ENCODE peak calls at places on chromosomes 11 and 22, in four cellular contexts. A is brain microvascular endothelial cell, M is breast epithelium, U is hepatocyte. K is an unnamed sample.
A peak's percentile ranks its signal among the peaks of the same experiment; 100 is the strongest.

GRCh38 chr22:42925598-42925997 is 68.5 kb upstream of the ARFGAP3 start:
- DNase-seq in M (no peak), A (no peak), U (no peak), K (no peak)

GRCh38 chr11:75849917-75850316 is 34.9 kb downstream of the UVRAG start:
- DNase-seq in M (no peak), U (no peak), A (no peak), K (no peak)

GRCh38 chr11:39177678-39178077 is 2281.8 kb downstream of the LRRC4C start:
- DNase-seq in M (no peak), U (no peak), A (no peak), K (no peak)

GRCh38 chr22:37148742-37149665 is 712 bp downstream of the IL2RB start:
- DNase-seq in M (no peak), U (no peak), A (no peak), K (no peak)

GRCh38 chr11:34977039-34977906 is 60.9 kb downstream of the PDHX start:
- DNase-seq in M (no peak), U (no peak), A (peak; percentile 40), K (no peak)

GRCh38 chr11:65712633-65713076 is 603 bp downstream of the KAT5 start:
- DNase-seq in A (no peak), U (no peak), M (no peak), K (no peak)

GRCh38 chr22:30116362-30117117 is 36.3 kb downstream of the HORMAD2 start:
- DNase-seq in A (peak; percentile 47), U (peak; percentile 39), M (no peak), K (no peak)

GRCh38 chr11:131474947-131475346 is 104.5 kb downstream of the NTM start:
- DNase-seq in M (no peak), U (no peak), A (no peak), K (no peak)

GRCh38 chr11:121514401-121514981 is 61.7 kb upstream of the SORL1-AS1 start:
- DNase-seq in M (no peak), A (no peak), U (no peak), K (no peak)

GRCh38 chr22:38429460-38430128 is 25.4 kb downstream of the KCNJ4 start:
- DNase-seq in U (no peak), A (no peak), M (no peak), K (no peak)

GRCh38 chr11:131614514-131615085 is 244.2 kb downstream of the NTM start:
- DNase-seq in M (no peak), U (no peak), A (no peak), K (no peak)

GRCh38 chr11:84273541-84273940 is 987.4 kb upstream of the CCDC90B start:
- DNase-seq in M (no peak), U (no peak), A (no peak), K (no peak)

GRCh38 chr22:25282346-25282670 is 62.9 kb downstream of the CRYBB2 start:
- DNase-seq in M (no peak), A (no peak), U (no peak), K (no peak)

GRCh38 chr11:110242188-110242587 is 54.2 kb downstream of the RDX start:
- DNase-seq in A (no peak), M (no peak), U (no peak), K (no peak)

GRCh38 chr11:808427-809286 is 1.1 kb upstream of the RPLP2 start:
- DNase-seq in U (no peak), A (no peak), M (no peak), K (no peak)

GRCh38 chr11:40306938-40307548 is 1152.4 kb downstream of the LRRC4C start:
- DNase-seq in U (peak; percentile 66), A (peak; percentile 59), M (no peak), K (no peak)

GRCh38 chr22:37784829-37785495 is 22.8 kb upstream of the GCAT start:
- DNase-seq in A (no peak), U (peak; percentile 73), M (peak; percentile 72), K (no peak)

GRCh38 chr11:114088836-114089235 is 29.3 kb downstream of the ZBTB16 start:
- DNase-seq in A (no peak), M (no peak), U (no peak), K (peak; percentile 54)

GRCh38 chr11:123751777-123752176 is 2.5 kb downstream of the OR6X1 start:
- DNase-seq in U (no peak), A (no peak), M (no peak), K (no peak)

GRCh38 chr11:65426839-65427690 is 4.5 kb downstream of the NEAT1 start:
- DNase-seq in U (peak; percentile 74), M (peak; percentile 61), A (peak; percentile 61), K (peak; percentile 74)

GRCh38 chr22:46072030-46072881 is 78.1 kb upstream of the PPARA start:
- DNase-seq in U (peak; percentile 78), A (no peak), M (peak; percentile 52), K (peak; percentile 8)

GRCh38 chr22:43885319-43885671 is 6.5 kb downstream of the PNPLA5 start:
- DNase-seq in M (no peak), A (no peak), U (no peak), K (no peak)

GRCh38 chr11:121886005-121886739 is 229.8 kb downstream of the BLID start:
- DNase-seq in A (no peak), M (no peak), U (no peak), K (peak; percentile 70)

GRCh38 chr11:69497221-69497787 is 15.8 kb downstream of the LINC01488 start:
- DNase-seq in U (peak; percentile 83), M (peak; percentile 86), A (peak; percentile 96), K (no peak)

GRCh38 chr11:79342236-79342635 is 98.6 kb downstream of the TENM4 start:
- DNase-seq in A (no peak), U (no peak), M (no peak), K (no peak)

GRCh38 chr11:88357323-88358039 is 19.9 kb upstream of the CTSC start:
- DNase-seq in A (peak; percentile 21), U (no peak), M (no peak), K (no peak)

GRCh38 chr11:45751430-45751829 is 53.5 kb upstream of the SLC35C1 start:
- DNase-seq in A (no peak), M (no peak), U (no peak), K (no peak)

GRCh38 chr11:35619754-35620640 is 1.7 kb downstream of the FJX1 start:
- DNase-seq in A (peak; percentile 49), M (no peak), U (peak; percentile 40), K (no peak)

DNA sequence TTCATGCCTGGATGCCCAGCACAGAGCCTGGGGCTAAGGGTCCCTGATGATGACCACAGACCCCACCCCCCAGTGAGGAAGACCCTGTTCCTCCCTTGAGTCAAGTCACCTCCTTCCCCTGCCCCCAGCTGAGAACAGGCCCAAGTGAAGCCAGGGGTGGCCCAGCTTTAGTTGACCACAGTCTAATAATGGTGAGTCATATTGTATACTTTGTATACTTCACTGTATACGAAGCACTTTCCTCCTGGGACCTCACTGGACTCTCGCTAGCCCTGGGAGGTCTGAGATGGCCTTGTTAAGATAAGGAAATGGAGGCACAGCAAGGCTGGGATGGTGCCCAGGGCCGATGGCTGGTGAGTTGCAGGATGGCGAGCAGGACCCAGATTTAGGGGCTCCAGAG is 3.7 kb upstream of the FLRT1 start:
- DNase-seq in U (no peak), A (peak; percentile 38), M (no peak), K (no peak)
- H3K27ac ChIP-seq in U (no peak overlapping the region), A (no peak overlapping the region), M (no peak overlapping the region), K (no peak overlapping the region)

GRCh38 chr11:64355078-64355940 is 3.7 kb upstream of the RPS6KA4 start:
- DNase-seq in M (peak; percentile 71), U (peak; percentile 94), A (peak; percentile 65), K (peak; percentile 43)

GRCh38 chr11:64357904-64358535 is 942 bp upstream of the RPS6KA4 start:
- DNase-seq in U (peak; percentile 73), A (no peak), M (no peak), K (no peak)

GRCh38 chr11:64358536-64358906 is 441 bp upstream of the RPS6KA4 start:
- DNase-seq in M (no peak), A (no peak), U (no peak), K (no peak)

GRCh38 chr11:64357446-64357845 is 1.5 kb upstream of the RPS6KA4 start:
- DNase-seq in M (no peak), A (no peak), U (no peak), K (no peak)

DNA sequence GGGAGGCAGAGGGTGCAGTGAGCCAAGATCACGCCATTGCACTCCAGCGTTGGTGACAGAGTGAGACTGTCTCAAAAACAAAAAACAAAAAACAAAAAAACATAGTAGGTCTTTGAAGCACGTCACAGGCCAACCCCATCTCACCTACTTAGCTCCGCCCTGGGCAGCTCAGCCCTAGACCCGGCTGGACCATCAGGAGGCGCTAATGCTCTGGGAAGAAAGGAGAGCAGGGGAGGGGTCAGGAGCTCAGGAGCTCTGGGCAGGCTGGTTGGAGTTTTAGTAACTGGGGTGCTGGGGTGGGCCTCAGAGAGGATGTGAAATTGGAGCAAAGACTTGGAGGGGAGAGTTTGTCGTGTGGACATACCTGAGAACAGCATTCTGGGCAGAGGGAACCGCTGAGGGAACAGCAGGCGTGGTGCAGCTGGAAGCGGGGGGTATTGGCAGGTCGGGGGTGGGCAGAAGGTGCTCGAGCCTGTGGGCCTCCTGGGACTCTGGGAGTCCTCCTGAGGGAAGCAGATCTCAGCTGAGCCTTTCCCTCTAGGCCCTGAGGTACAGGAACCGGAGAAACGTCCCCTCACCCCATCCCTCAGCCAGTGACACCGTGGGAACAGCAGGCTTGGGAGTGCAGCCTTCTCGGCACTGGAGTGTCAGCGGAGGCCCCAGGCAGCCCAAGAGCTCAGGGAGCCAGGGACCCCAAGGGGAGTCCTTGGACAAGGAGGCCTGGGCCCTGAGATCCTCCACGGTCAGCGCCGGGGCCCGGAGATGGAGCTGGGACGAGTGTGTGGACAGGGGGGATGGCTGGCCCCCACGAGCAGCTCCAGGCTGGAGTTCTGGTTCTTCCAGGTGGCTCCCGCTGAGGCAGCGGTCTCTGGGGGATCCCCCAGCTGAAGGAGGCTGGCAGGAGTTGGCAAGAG is 2.2 kb upstream of the RPS6KA4 start:
- DNase-seq in A (no peak), U (peak; percentile 80), M (no peak), K (no peak)
- TF ChIP-seq CTCF in A (peak; percentile 71), U (peak; percentile 58), M (no peak), K (no peak)

GRCh38 chr11:8269636-8270035 is 6.0 kb upstream of the LMO1 start:
- DNase-seq in M (no peak), U (no peak), A (no peak), K (no peak)
- H3K27me3 ChIP-seq in M (peaks cover 55% of the 10 kb centered on the region), U (peaks cover 79% of the 10 kb centered on the region), A (peaks cover 44% of the 10 kb centered on the region), K (peaks cover 10% of the 10 kb centered on the region)

GRCh38 chr11:112655386-112655785 is 305.8 kb upstream of the NCAM1 start:
- DNase-seq in U (peak; percentile 44), M (no peak), A (peak; percentile 18), K (no peak)

GRCh38 chr11:112652786-112653390 is 308.3 kb upstream of the NCAM1 start:
- DNase-seq in M (no peak), A (no peak), U (no peak), K (no peak)

GRCh38 chr11:112659185-112659584 is 302.0 kb upstream of the NCAM1 start:
- DNase-seq in A (no peak), U (no peak), M (no peak), K (no peak)

GRCh38 chr11:112658521-112658920 is 302.7 kb upstream of the NCAM1 start:
- DNase-seq in M (no peak), A (no peak), U (no peak), K (no peak)

DNA sequence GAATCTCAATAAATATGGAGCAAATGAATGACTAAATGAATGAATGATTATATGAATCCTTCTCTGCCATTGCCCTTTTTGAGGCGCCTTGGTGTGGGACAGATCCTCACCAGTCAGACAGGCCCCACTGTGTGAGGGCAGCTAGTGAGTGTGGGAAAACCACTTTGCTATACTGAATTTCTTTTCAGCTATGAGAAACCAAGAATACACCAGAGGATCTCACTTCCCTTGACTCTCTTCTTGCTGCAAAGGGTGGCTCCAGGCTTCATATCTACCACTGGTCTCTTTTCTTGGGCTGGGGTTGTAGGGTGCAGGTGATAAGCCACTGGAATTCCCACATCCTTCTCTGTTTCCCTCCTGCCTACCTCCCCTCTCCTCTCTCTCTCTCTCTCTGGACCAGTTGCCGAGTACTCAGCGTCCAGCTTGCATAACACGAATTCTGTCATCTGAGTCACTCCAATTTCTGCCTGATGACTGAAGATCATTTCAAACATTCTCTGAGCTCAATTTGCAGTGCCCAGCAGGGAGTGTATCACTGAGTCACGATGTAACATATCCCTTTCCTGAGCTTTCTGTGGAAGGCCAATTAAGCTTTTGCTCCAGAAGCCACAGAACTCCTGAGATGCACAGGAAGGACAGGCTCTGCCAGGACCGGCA is 304.3 kb upstream of the NCAM1 start:
- DNase-seq in U (no peak), A (peak; percentile 73), M (no peak), K (no peak)
- H3K27ac ChIP-seq in U (no peak overlapping the region), A (no peak overlapping the region), M (no peak overlapping the region), K (no peak overlapping the region)

K was measured in ascending aorta.